ENCODE peak calls at places on chromosomes 6 and 20, in five cellular contexts. F is tibial nerve, J is mammary epithelial cell, P is breast epithelium, V is neural progenitor cell. D is an unnamed sample. For H3K4me1, the result is how much of the 10 kb centered on the place peaks cover.

GRCh38 chr6:33413200-33413599 is 2.4 kb downstream of the PHF1 start:
- DNase-seq in J (no peak), P (no peak), F (no peak), V (no peak), D (no peak)

GRCh38 chr6:53986165-53986720 is 125.0 kb upstream of the MLIP start:
- DNase-seq in F (peak), J (peak), V (peak), P (no peak), D (peak)

GRCh38 chr6:80548496-80548895 is 442.0 kb downstream of the BCKDHB start:
- DNase-seq in F (no peak), J (peak), V (no peak), P (no peak), D (no peak)

GRCh38 chr6:162728177-162728571 is 400 bp downstream of the PACRG start:
- DNase-seq in P (no peak), V (peak), F (no peak), J (no peak), D (no peak)

GRCh38 chr6:162019311-162019710 is 708.3 kb downstream of the PRKN start:
- DNase-seq in V (no peak), F (no peak), P (no peak), J (no peak), D (no peak)

GRCh38 chr20:24828992-24829648 is 119.9 kb upstream of the CST7 start:
- DNase-seq in J (no peak), P (no peak), F (no peak), V (no peak), D (no peak)

GRCh38 chr6:145689529-145689928 is 45.8 kb downstream of the EPM2A start:
- DNase-seq in F (no peak), J (no peak), V (no peak), P (no peak), D (no peak)

GRCh38 chr6:88165877-88166492 is at the start of gene CNR1:
- DNase-seq in V (peak), P (no peak), F (peak), J (peak), D (peak)

GRCh38 chr6:151160869-151161268 is 78.9 kb upstream of the AKAP12 start:
- DNase-seq in P (no peak), F (no peak), J (peak), V (no peak), D (no peak)

GRCh38 chr6:158043008-158043407 is 61.3 kb downstream of the SYNJ2 start:
- DNase-seq in V (no peak), P (no peak), J (no peak), F (no peak), D (peak)

GRCh38 chr6:158041788-158042187 is 60.1 kb downstream of the SYNJ2 start:
- DNase-seq in J (no peak), F (no peak), P (no peak), V (no peak), D (no peak)

GRCh38 chr6:158042245-158042798 is 60.7 kb downstream of the SYNJ2 start:
- DNase-seq in J (peak), F (no peak), V (no peak), P (no peak), D (peak)

GRCh38 chr6:158044525-158044888 is 62.8 kb downstream of the SYNJ2 start:
- DNase-seq in F (no peak), J (no peak), P (no peak), V (no peak), D (no peak)

GRCh38 chr6:158043586-158044524 is 62.2 kb downstream of the SYNJ2 start:
- DNase-seq in P (no peak), V (no peak), J (no peak), F (no peak), D (peak)
- H3K4me1 ChIP-seq in P (under half), V (under half), J (half or more), F (under half), D (under half)

GRCh38 chr20:33914871-33915270 is 78.8 kb upstream of the RALY start:
- DNase-seq in J (peak), F (no peak), P (no peak), V (no peak), D (no peak)
- TF ChIP-seq CTCF in J (peak), F (no peak), P (no peak), V (no peak), D (no peak)

GRCh38 chr6:45808041-45808440 is 207.6 kb downstream of the CLIC5 start:
- DNase-seq in P (no peak), F (no peak), V (no peak), J (no peak), D (no peak)
- H3K4me1 ChIP-seq in P (under half), F (under half), V (under half), J (under half), D (under half)

DNA sequence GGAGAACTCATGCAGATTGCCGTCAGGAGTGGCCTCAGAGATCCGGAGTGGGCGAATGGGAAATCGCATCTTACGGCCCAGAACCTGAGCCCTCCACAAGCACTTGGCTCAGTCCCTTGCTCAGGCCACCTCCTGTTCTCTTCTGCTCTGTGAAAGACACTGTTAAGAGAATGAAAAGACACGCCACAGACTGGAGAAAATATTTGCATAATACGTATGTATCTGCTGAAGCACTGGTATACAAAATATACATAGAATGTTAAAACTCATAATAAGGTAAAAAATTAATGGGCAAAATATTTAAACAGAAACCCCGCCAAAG is 838 bp upstream of the POM121L2 start:
- DNase-seq in V (no peak), P (no peak), F (no peak), J (no peak), D (no peak)
- TF ChIP-seq CTCF in V (no peak), P (no peak), F (no peak), J (no peak), D (no peak)

GRCh38 chr6:28135393-28135792 is 6.3 kb upstream of the ZKSCAN8 start:
- DNase-seq in F (no peak), V (no peak), P (no peak), J (no peak), D (no peak)

GRCh38 chr6:28134716-28135115 is 7.0 kb upstream of the ZKSCAN8 start:
- DNase-seq in F (no peak), V (no peak), J (no peak), P (no peak), D (no peak)

GRCh38 chr6:28134015-28134414 is 7.7 kb upstream of the ZKSCAN8 start:
- DNase-seq in F (no peak), V (peak), J (peak), P (no peak), D (peak)

GRCh38 chr6:28137458-28138020 is 4.1 kb upstream of the ZKSCAN8 start:
- DNase-seq in J (no peak), V (no peak), P (no peak), F (no peak), D (no peak)

GRCh38 chr6:28136585-28137457 is 4.9 kb upstream of the ZKSCAN8 start:
- DNase-seq in V (peak), F (peak), P (peak), J (peak), D (peak)
- H3K4me1 ChIP-seq in V (under half), F (under half), P (under half), J (under half), D (under half)

D was measured in mucosa of descending colon.